ENCODE peak calls at places on chromosome 10, in four cellular contexts. J is fibroblast of lung, L is substantia nigra, S is thoracic aorta. I is an unnamed sample.

GRCh38 chr10:21171197-21171935 is 274.3 kb upstream of the NEBL start:
- DNase-seq in J (no peak), L (no peak), S (no peak), I (no peak)

GRCh38 chr10:69960606-69961167 is 92.0 kb upstream of the MACROH2A2 start:
- DNase-seq in J (no peak), L (no peak), S (no peak), I (no peak)

GRCh38 chr10:11386044-11386443 is 225.4 kb downstream of the USP6NL start:
- DNase-seq in J (no peak), L (no peak), S (no peak), I (no peak)

GRCh38 chr10:88184543-88185297 is 321.3 kb downstream of the PTEN start:
- DNase-seq in J (no peak), L (no peak), S (no peak), I (no peak)

GRCh38 chr10:37109000-37109399 is 16.4 kb upstream of the ANKRD30A start:
- DNase-seq in J (no peak), L (no peak), S (no peak), I (no peak)

GRCh38 chr10:122459586-122460273 is 1.6 kb upstream of the HTRA1 start:
- DNase-seq in J (peak), L (no peak), S (no peak), I (no peak)

GRCh38 chr10:46526682-46527038 is 29.8 kb downstream of the GPRIN2 start:
- DNase-seq in J (peak), L (no peak), S (no peak), I (peak)

GRCh38 chr10:100216006-100216405 is 13.4 kb downstream of the CHUK start:
- DNase-seq in J (peak), L (no peak), S (no peak), I (no peak)

GRCh38 chr10:43878386-43878785 is 229.7 kb upstream of the ZNF32 start:
- DNase-seq in J (peak), L (no peak), S (no peak), I (no peak)

GRCh38 chr10:132448248-132448731 is 51.3 kb downstream of the PWWP2B start:
- DNase-seq in J (no peak), L (no peak), S (no peak), I (no peak)

GRCh38 chr10:127928021-127928806 is 21.3 kb downstream of the PTPRE start:
- DNase-seq in J (peak), L (no peak), S (no peak), I (no peak)

GRCh38 chr10:86538547-86538946 is 17.0 kb upstream of the WAPL start:
- DNase-seq in J (no peak), L (no peak), S (no peak), I (no peak)

GRCh38 chr10:31143331-31143935 is 111.8 kb upstream of the ZNF438 start:
- DNase-seq in J (peak), L (no peak), S (no peak), I (no peak)

GRCh38 chr10:99396471-99396870 is 34.0 kb downstream of the GOT1 start:
- DNase-seq in J (peak), L (no peak), S (no peak), I (no peak)

GRCh38 chr10:86536294-86536861 is 14.8 kb upstream of the WAPL start:
- DNase-seq in J (no peak), L (no peak), S (no peak), I (no peak)

GRCh38 chr10:29443745-29444523 is 155.1 kb downstream of the LYZL1 start:
- DNase-seq in J (peak), L (no peak), S (no peak), I (no peak)

GRCh38 chr10:121469797-121470606 is 128.2 kb downstream of the FGFR2 start:
- DNase-seq in J (no peak), L (no peak), S (no peak), I (no peak)

GRCh38 chr10:44853148-44853734 is 57.9 kb upstream of the TMEM72 start:
- DNase-seq in J (peak), L (no peak), S (no peak), I (no peak)

GRCh38 chr10:51000164-51000563 is 74.1 kb upstream of the PRKG1 start:
- DNase-seq in J (peak), L (no peak), S (no peak), I (no peak)

GRCh38 chr10:13969118-13969791 is 361.5 kb downstream of the FRMD4A start:
- DNase-seq in J (peak), L (no peak), S (no peak), I (no peak)

GRCh38 chr10:1608408-1609037 is 128.8 kb downstream of the ADARB2 start:
- DNase-seq in J (no peak), L (no peak), S (no peak), I (no peak)

GRCh38 chr10:133277993-133278576 is 1.4 kb upstream of the ADAM8 start:
- DNase-seq in J (no peak), L (no peak), S (no peak), I (no peak)

I was measured in dorsolateral prefrontal cortex.